ENCODE peak calls at places on chromosomes 7 and 10, in six cellular contexts. J, O, V, G, R and A are unnamed samples.

GRCh38 chr7:108094375-108094774 is 35.8 kb downstream of the LAMB4 start:
- DNase-seq in G (no peak), V (no peak), J (no peak), R (no peak), O (no peak), A (no peak)

GRCh38 chr7:112116894-112117293 is 89.3 kb downstream of the DOCK4 start:
- DNase-seq in O (no peak), G (no peak), J (no peak), V (no peak), R (no peak), A (no peak)

GRCh38 chr7:20141666-20142065 is 75.5 kb downstream of the MACC1 start:
- DNase-seq in R (no peak), V (no peak), J (peak; percentile 27), G (no peak), O (no peak), A (no peak)

GRCh38 chr7:101126651-101127459 is at the start of gene SERPINE1:
- DNase-seq in O (peak; percentile 86), R (peak; percentile 61), V (peak; percentile 93), J (peak; percentile 83), G (no peak), A (peak; percentile 98)

GRCh38 chr10:132055616-132056015 is 10.1 kb upstream of the JAKMIP3 start:
- DNase-seq in O (no peak), R (no peak), V (no peak), J (no peak), G (no peak), A (no peak)

GRCh38 chr10:80436459-80437098 is 17.5 kb upstream of the TSPAN14 start:
- DNase-seq in V (no peak), J (no peak), G (no peak), R (no peak), O (no peak), A (no peak)

GRCh38 chr10:69883256-69883655 is 81.5 kb downstream of the COL13A1 start:
- DNase-seq in G (no peak), V (no peak), O (no peak), R (no peak), J (no peak), A (peak; percentile 31)

GRCh38 chr7:116683786-116684185 is 11.8 kb downstream of the MET start:
- DNase-seq in R (no peak), G (no peak), J (no peak), O (no peak), V (peak; percentile 77), A (no peak)

GRCh38 chr10:20740128-20740527 is 157.0 kb downstream of the NEBL start:
- DNase-seq in V (no peak), J (peak; percentile 19), G (no peak), R (no peak), O (no peak), A (no peak)

GRCh38 chr10:16436367-16436757 is 448 bp upstream of the PTER start:
- DNase-seq in G (no peak), V (no peak), O (no peak), R (no peak), J (no peak), A (no peak)

GRCh38 chr10:46294641-46295230 is 7.9 kb downstream of the ANTXRL start:
- DNase-seq in O (no peak), V (no peak), R (no peak), J (no peak), G (no peak), A (no peak)

GRCh38 chr7:22110881-22111280 is 165.2 kb upstream of the CDCA7L start:
- DNase-seq in R (no peak), V (no peak), O (no peak), J (no peak), G (no peak), A (no peak)

GRCh38 chr7:154841731-154842331 is 161.1 kb downstream of the PAXIP1 start:
- DNase-seq in G (no peak), R (no peak), J (peak; percentile 83), V (no peak), O (no peak), A (no peak)

GRCh38 chr7:122132341-122132740 is 11.7 kb downstream of the AASS start:
- DNase-seq in J (no peak), O (no peak), V (no peak), R (no peak), G (no peak), A (no peak)

GRCh38 chr7:125316451-125316850 is 386.8 kb upstream of the POT1 start:
- DNase-seq in R (peak; percentile 63), V (peak; percentile 48), O (peak; percentile 39), G (peak; percentile 68), J (peak; percentile 32), A (peak; percentile 15)

GRCh38 chr10:121243003-121243898 is 355.0 kb downstream of the FGFR2 start:
- DNase-seq in O (no peak), J (no peak), V (no peak), R (no peak), G (no peak), A (no peak)

GRCh38 chr7:138258194-138258554 is 181.9 kb downstream of the AKR1D1 start:
- DNase-seq in G (no peak), V (peak; percentile 43), J (no peak), R (no peak), O (no peak), A (no peak)

GRCh38 chr7:158865462-158865922 is 9.1 kb downstream of the DYNC2I1 start:
- DNase-seq in J (no peak), R (no peak), G (no peak), V (peak; percentile 69), O (no peak), A (no peak)

GRCh38 chr7:127680983-127681382 is 29.0 kb downstream of the SND1 start:
- DNase-seq in O (no peak), G (no peak), V (no peak), J (no peak), R (no peak), A (no peak)

GRCh38 chr10:101766753-101767599 is 8.9 kb downstream of the FGF8 start:
- DNase-seq in R (no peak), J (no peak), G (no peak), V (no peak), O (no peak), A (no peak)

GRCh38 chr7:54932818-54933543 is 85.8 kb upstream of the EGFR start:
- DNase-seq in J (peak; percentile 96), R (peak; percentile 77), V (no peak), O (peak; percentile 28), G (peak; percentile 21), A (peak; percentile 69)

GRCh38 chr10:96556003-96556402 is 30.8 kb downstream of the TM9SF3 start:
- DNase-seq in V (peak; percentile 44), J (peak; percentile 22), G (no peak), O (no peak), R (no peak), A (no peak)

GRCh38 chr10:6203331-6204062 is 765 bp downstream of the PFKFB3 start:
- DNase-seq in R (peak; percentile 72), J (peak; percentile 92), O (no peak), G (no peak), V (peak; percentile 66), A (peak; percentile 55)

GRCh38 chr10:96850825-96851224 is 18.7 kb downstream of the LCOR start:
- DNase-seq in R (no peak), J (no peak), G (no peak), V (no peak), O (no peak), A (peak; percentile 18)

GRCh38 chr7:106968160-106968559 is 76.3 kb upstream of the PRKAR2B start:
- DNase-seq in V (no peak), R (peak; percentile 20), J (no peak), O (no peak), G (no peak), A (no peak)

GRCh38 chr10:96512524-96512991 is 1.2 kb downstream of the TLL2 start:
- DNase-seq in G (peak; percentile 34), R (peak; percentile 63), J (peak; percentile 63), O (no peak), V (peak; percentile 41), A (no peak)

GRCh38 chr10:4980793-4981192 is 17.6 kb downstream of the AKR1C1 start:
- DNase-seq in G (no peak), O (no peak), R (no peak), J (no peak), V (no peak), A (no peak)

GRCh38 chr10:47330804-47331203 is 8.6 kb downstream of the GDF2 start:
- DNase-seq in R (no peak), V (no peak), G (no peak), J (no peak), O (no peak), A (no peak)

GRCh38 chr7:155338632-155339320 is 41.1 kb downstream of the INSIG1 start:
- DNase-seq in J (no peak), O (no peak), R (no peak), G (no peak), V (peak; percentile 22), A (no peak)

DNA sequence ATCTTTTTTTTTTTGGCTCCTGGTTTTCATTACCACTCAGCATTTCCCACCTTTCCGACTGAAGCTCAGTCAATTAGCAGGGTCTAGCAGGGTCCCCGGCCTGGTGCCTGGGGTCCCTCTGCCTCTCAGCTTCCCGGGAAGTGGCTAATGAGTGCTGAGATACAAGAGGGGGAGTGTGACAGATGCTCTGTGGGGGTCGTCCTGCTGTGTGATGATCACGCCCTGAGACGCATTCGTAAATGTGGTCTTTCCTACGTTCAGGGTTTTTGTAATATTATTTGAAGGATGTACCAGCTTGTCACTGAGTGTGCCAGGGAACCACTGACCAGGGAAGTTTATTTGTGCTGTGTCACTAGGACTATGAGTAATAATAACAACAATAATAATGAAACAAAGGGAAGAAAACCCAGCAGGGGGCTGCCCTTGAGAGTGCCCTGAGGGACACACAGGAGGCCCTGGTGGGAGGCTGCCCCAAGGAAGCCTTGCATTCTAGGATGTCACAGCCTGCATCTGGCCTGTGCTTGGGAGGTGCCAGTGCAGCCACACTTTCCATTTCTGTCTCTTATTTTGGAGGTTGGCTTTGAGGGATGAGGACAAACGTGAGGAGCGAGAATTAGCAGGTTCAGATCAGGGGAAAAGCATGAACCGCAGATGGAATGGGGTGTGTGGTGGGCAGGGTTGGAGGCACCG is 337.7 kb downstream of the ADARB2 start:
- DNase-seq in V (no peak), R (no peak), J (peak; percentile 31), O (no peak), G (no peak), A (no peak)
- TF ChIP-seq MAX in V (no peak), R (no peak), J (no peak), O (no peak), G (no peak), A (no peak)

GRCh38 chr10:7260912-7261700 is 149.7 kb downstream of the SFMBT2 start:
- DNase-seq in V (peak; percentile 36), O (no peak), G (no peak), R (no peak), J (no peak), A (no peak)
- TF ChIP-seq MAX in V (no peak), O (no peak), G (no peak), R (no peak), J (no peak), A (no peak)

GRCh38 chr7:12490105-12490688 is 80.3 kb upstream of the SCIN start:
- DNase-seq in R (no peak), O (peak; percentile 29), V (peak; percentile 38), J (peak; percentile 59), G (no peak), A (peak; percentile 49)
- TF ChIP-seq MAX in R (no peak), O (no peak), V (no peak), J (no peak), G (no peak), A (no peak)

GRCh38 chr10:30186371-30186875 is 127.0 kb upstream of the JCAD start:
- DNase-seq in G (no peak), J (no peak), O (no peak), R (no peak), V (no peak), A (no peak)
- TF ChIP-seq MAX in G (no peak), J (no peak), O (no peak), R (no peak), V (no peak), A (no peak)